ENCODE peak calls at places on chromosomes 2 and 18, in seven cellular contexts. E, T, L, U, A, R and Q are unnamed samples.

GRCh38 chr2:145016711-145017110 is 496.8 kb upstream of the ZEB2 start:
- DNase-seq in T (no peak), L (no peak), E (no peak), R (no peak), U (no peak), A (no peak), Q (no peak)

GRCh38 chr2:241503776-241504392 is 4.5 kb downstream of the STK25 start:
- DNase-seq in T (no peak), E (no peak), A (no peak), U (no peak), L (no peak), R (no peak), Q (no peak)

GRCh38 chr18:63725682-63726480 is 23.1 kb downstream of the SERPINB11 start:
- DNase-seq in A (no peak), U (no peak), L (no peak), T (no peak), R (no peak), E (no peak), Q (no peak)

GRCh38 chr18:73274812-73275621 is 407.2 kb upstream of the NETO1 start:
- DNase-seq in U (no peak), A (no peak), R (no peak), L (no peak), E (no peak), T (no peak), Q (no peak)

GRCh38 chr2:179422037-179422643 is 157.5 kb upstream of the SESTD1 start:
- DNase-seq in R (peak; percentile 61), E (no peak), U (no peak), L (peak; percentile 62), A (no peak), T (peak; percentile 75), Q (peak; percentile 77)

GRCh38 chr2:109218792-109219126 is 89.8 kb downstream of the SH3RF3 start:
- DNase-seq in T (no peak), U (no peak), L (no peak), E (no peak), A (no peak), R (no peak), Q (no peak)

GRCh38 chr18:51028201-51028805 is 1.7 kb upstream of the SMAD4 start:
- DNase-seq in U (no peak), T (peak; percentile 49), R (no peak), A (no peak), E (no peak), L (no peak), Q (no peak)

GRCh38 chr18:12968619-12969018 is 20.8 kb downstream of the SEH1L start:
- DNase-seq in T (no peak), E (no peak), L (no peak), U (no peak), R (no peak), A (no peak), Q (no peak)

GRCh38 chr2:25664531-25665307 is 8.7 kb downstream of the DTNB start:
- DNase-seq in U (no peak), L (peak; percentile 29), T (peak; percentile 59), R (peak; percentile 17), E (no peak), A (no peak), Q (peak; percentile 80)

GRCh38 chr2:220445429-220446105 is 818.1 kb downstream of the SLC4A3 start:
- DNase-seq in L (no peak), A (no peak), R (no peak), E (no peak), U (no peak), T (no peak), Q (no peak)

GRCh38 chr2:223649941-223650530 is 47.9 kb upstream of the SCG2 start:
- DNase-seq in T (no peak), A (no peak), R (no peak), E (no peak), L (no peak), U (no peak), Q (no peak)

GRCh38 chr2:65378308-65378689 is 54.1 kb downstream of the SPRED2 start:
- DNase-seq in E (no peak), T (no peak), L (no peak), A (no peak), U (no peak), R (no peak), Q (no peak)
- H3K4me1 ChIP-seq in E (peaks cover 16% of the 10 kb centered on the region), T (peaks cover 19% of the 10 kb centered on the region), L (peaks cover 50% of the 10 kb centered on the region), A (peaks cover 37% of the 10 kb centered on the region), U (peaks cover 4% of the 10 kb centered on the region), R (peaks cover 80% of the 10 kb centered on the region), Q (peaks cover 5% of the 10 kb centered on the region)

GRCh38 chr2:27989149-27989548 is 98.6 kb downstream of the BABAM2 start:
- DNase-seq in E (no peak), L (no peak), A (no peak), U (no peak), T (no peak), R (no peak), Q (no peak)

GRCh38 chr2:27993950-27994728 is 103.6 kb downstream of the BABAM2 start:
- DNase-seq in L (no peak), A (no peak), T (no peak), U (no peak), E (no peak), R (no peak), Q (no peak)

GRCh38 chr2:27988718-27989117 is 98.2 kb downstream of the BABAM2 start:
- DNase-seq in U (no peak), A (no peak), T (no peak), L (no peak), E (no peak), R (no peak), Q (no peak)

GRCh38 chr2:27992787-27993747 is 102.5 kb downstream of the BABAM2 start:
- DNase-seq in U (no peak), T (no peak), L (no peak), A (no peak), R (no peak), E (no peak), Q (no peak)

GRCh38 chr2:27990030-27990590 is 99.6 kb downstream of the BABAM2 start:
- DNase-seq in R (no peak), A (no peak), U (no peak), L (no peak), T (no peak), E (no peak), Q (no peak)
- H3K4me1 ChIP-seq in R (peaks cover 37% of the 10 kb centered on the region), A (no peaks in the 10 kb centered on the region), U (no peaks in the 10 kb centered on the region), L (peaks cover 3% of the 10 kb centered on the region), T (no peaks in the 10 kb centered on the region), E (peaks cover 9% of the 10 kb centered on the region), Q (no peaks in the 10 kb centered on the region)

GRCh38 chr2:238813109-238813508 is 34.8 kb upstream of the TWIST2 start:
- DNase-seq in A (no peak), T (no peak), L (no peak), U (no peak), E (no peak), R (no peak), Q (no peak)

GRCh38 chr2:238817382-238817781 is 30.5 kb upstream of the TWIST2 start:
- DNase-seq in T (no peak), E (no peak), A (no peak), R (no peak), L (no peak), U (no peak), Q (no peak)

GRCh38 chr2:238816296-238816695 is 31.6 kb upstream of the TWIST2 start:
- DNase-seq in T (no peak), R (no peak), A (no peak), L (no peak), E (no peak), U (no peak), Q (no peak)

GRCh38 chr2:238811765-238812164 is 36.1 kb upstream of the TWIST2 start:
- DNase-seq in A (no peak), L (no peak), E (no peak), T (no peak), R (no peak), U (no peak), Q (no peak)

DNA sequence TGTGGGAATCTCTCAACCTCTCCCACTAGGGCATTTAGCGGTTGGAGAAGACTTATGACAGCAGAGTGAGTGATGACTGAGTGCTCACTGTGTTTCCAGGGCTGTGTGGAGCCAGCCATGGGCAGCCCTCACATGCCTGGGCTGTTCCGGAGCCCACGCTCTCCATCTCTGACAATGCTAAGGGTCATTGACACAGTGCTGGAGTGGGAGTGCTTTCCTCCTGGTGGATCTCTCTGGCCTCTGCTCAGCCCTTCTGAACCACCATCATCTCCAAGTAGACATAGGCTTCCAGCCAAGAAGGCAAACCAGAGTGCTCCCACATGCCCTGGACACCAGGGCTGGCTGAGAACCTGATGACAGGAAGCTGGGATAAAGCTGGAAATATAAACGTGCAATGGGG is 33.1 kb upstream of the TWIST2 start:
- DNase-seq in T (no peak), A (no peak), R (no peak), L (no peak), E (no peak), U (no peak), Q (no peak)
- H3K4me1 ChIP-seq in T (no peaks in the 10 kb centered on the region), A (no peaks in the 10 kb centered on the region), R (no peaks in the 10 kb centered on the region), L (no peaks in the 10 kb centered on the region), E (no peaks in the 10 kb centered on the region), U (no peaks in the 10 kb centered on the region), Q (no peaks in the 10 kb centered on the region)

DNA sequence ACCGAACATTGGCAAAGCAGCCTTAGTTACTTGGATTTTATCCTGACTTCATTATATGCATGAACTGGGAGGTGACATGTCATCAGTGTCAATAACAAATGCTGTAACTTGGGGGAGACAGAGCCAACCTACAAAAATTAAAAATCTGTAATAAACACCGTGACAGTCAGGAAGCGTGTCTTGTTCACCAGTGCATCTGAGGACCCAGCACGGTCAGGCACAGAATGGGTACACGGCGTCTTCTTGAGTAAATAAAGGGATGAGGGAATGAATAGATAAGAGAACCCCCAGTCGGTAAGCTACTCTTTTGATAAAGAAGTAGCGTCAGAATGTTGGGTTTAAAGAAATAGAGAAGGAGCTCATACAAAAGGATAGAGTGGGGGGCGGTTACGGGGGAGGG is 25.0 kb downstream of the TRAPPC12 start:
- DNase-seq in A (no peak), U (no peak), T (no peak), R (no peak), E (no peak), L (no peak), Q (no peak)
- H3K4me1 ChIP-seq in A (no peaks in the 10 kb centered on the region), U (no peaks in the 10 kb centered on the region), T (no peaks in the 10 kb centered on the region), R (peaks cover 38% of the 10 kb centered on the region), E (no peaks in the 10 kb centered on the region), L (no peaks in the 10 kb centered on the region), Q (no peaks in the 10 kb centered on the region)

DNA sequence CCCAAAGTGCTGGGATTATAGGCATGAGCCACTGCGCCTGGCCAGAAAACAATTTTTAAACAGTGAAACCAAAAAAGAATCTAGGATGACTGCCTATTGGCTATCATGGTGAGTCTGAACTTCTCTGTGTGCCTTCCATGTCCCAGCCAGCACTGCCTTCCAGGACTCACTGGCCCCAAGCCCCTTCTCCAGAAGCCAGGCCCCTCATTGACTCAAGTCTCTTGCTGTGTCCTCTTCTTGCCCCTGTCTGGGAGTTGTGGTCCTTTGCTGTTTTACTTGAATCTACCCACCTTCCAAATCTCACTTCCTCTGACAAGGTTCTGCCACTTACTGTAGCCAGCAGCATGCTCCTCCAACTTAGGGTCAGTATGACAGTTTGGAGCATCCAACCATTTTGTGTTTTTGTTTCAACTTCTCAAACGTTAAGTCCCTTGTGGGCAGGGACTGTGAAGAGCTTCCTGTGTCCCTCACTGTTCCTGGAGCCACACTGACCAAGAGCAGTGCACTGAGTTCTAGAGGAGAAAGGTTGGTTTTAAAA is 41.7 kb downstream of the ST3GAL5 start:
- DNase-seq in T (no peak), E (no peak), U (no peak), A (no peak), R (no peak), L (no peak), Q (no peak)
- H3K4me1 ChIP-seq in T (peaks cover 4% of the 10 kb centered on the region), E (peaks cover 10% of the 10 kb centered on the region), U (no peaks in the 10 kb centered on the region), A (no peaks in the 10 kb centered on the region), R (peaks cover 8% of the 10 kb centered on the region), L (no peaks in the 10 kb centered on the region), Q (no peaks in the 10 kb centered on the region)